ENCODE peak calls at places on chromosomes 3 and 15, in ten cellular contexts. One of them, this sample, is unnamed.

GRCh38 chr15:74168673-74169274 is 4.7 kb upstream of the ISLR start:
- DNase-seq in tibial artery: no peak
- DNase-seq in mammary epithelial cell: no peak
- DNase-seq in keratinocyte: no peak
- DNase-seq in DND-41: no peak
- DNase-seq in CD8-positive, alpha-beta T cell: no peak
- DNase-seq in H9: peak; percentile 19
- DNase-seq in psoas muscle: peak; percentile 28
- DNase-seq in Caco-2: no peak
- DNase-seq in T-helper 17 cell: no peak
- DNase-seq in this sample: no peak

GRCh38 chr3:148075829-148076716 is 621.6 kb upstream of the AGTR1 start:
- DNase-seq in tibial artery: no peak
- DNase-seq in mammary epithelial cell: peak; percentile 33
- DNase-seq in keratinocyte: no peak
- DNase-seq in DND-41: no peak
- DNase-seq in CD8-positive, alpha-beta T cell: no peak
- DNase-seq in H9: peak; percentile 32
- DNase-seq in psoas muscle: no peak
- DNase-seq in Caco-2: peak; percentile 29
- DNase-seq in T-helper 17 cell: no peak
- DNase-seq in this sample: peak; percentile 36

GRCh38 chr3:64666171-64666581 is 21.6 kb downstream of the ADAMTS9 start:
- DNase-seq in tibial artery: no peak
- DNase-seq in mammary epithelial cell: peak; percentile 16
- DNase-seq in keratinocyte: no peak
- DNase-seq in DND-41: no peak
- DNase-seq in CD8-positive, alpha-beta T cell: no peak
- DNase-seq in H9: no peak
- DNase-seq in psoas muscle: no peak
- DNase-seq in Caco-2: peak; percentile 11
- DNase-seq in T-helper 17 cell: no peak
- DNase-seq in this sample: no peak

GRCh38 chr3:197209366-197210260 is 88.8 kb downstream of the DLG1 start:
- DNase-seq in tibial artery: no peak
- DNase-seq in mammary epithelial cell: no peak
- DNase-seq in keratinocyte: no peak
- DNase-seq in DND-41: no peak
- DNase-seq in CD8-positive, alpha-beta T cell: no peak
- DNase-seq in H9: no peak
- DNase-seq in psoas muscle: no peak
- DNase-seq in Caco-2: no peak
- DNase-seq in T-helper 17 cell: no peak
- DNase-seq in this sample: no peak

GRCh38 chr3:21826416-21826815 is 75.4 kb upstream of the ZNF385D start:
- DNase-seq in tibial artery: no peak
- DNase-seq in mammary epithelial cell: no peak
- DNase-seq in keratinocyte: no peak
- DNase-seq in DND-41: no peak
- DNase-seq in CD8-positive, alpha-beta T cell: no peak
- DNase-seq in H9: no peak
- DNase-seq in psoas muscle: no peak
- DNase-seq in Caco-2: no peak
- DNase-seq in T-helper 17 cell: no peak
- DNase-seq in this sample: no peak

GRCh38 chr3:58704745-58705144 is 38.2 kb upstream of the FAM3D start:
- DNase-seq in tibial artery: no peak
- DNase-seq in mammary epithelial cell: peak; percentile 35
- DNase-seq in keratinocyte: no peak
- DNase-seq in DND-41: no peak
- DNase-seq in CD8-positive, alpha-beta T cell: no peak
- DNase-seq in H9: no peak
- DNase-seq in psoas muscle: no peak
- DNase-seq in Caco-2: no peak
- DNase-seq in T-helper 17 cell: no peak
- DNase-seq in this sample: no peak

GRCh38 chr3:106810461-106810733 is 566.8 kb upstream of the CCDC54 start:
- DNase-seq in tibial artery: no peak
- DNase-seq in mammary epithelial cell: no peak
- DNase-seq in keratinocyte: no peak
- DNase-seq in DND-41: no peak
- DNase-seq in CD8-positive, alpha-beta T cell: no peak
- DNase-seq in H9: no peak
- DNase-seq in psoas muscle: no peak
- DNase-seq in Caco-2: no peak
- DNase-seq in T-helper 17 cell: no peak
- DNase-seq in this sample: no peak

GRCh38 chr3:122231781-122232180 is 48.3 kb downstream of the CASR start:
- DNase-seq in tibial artery: no peak
- DNase-seq in mammary epithelial cell: no peak
- DNase-seq in keratinocyte: no peak
- DNase-seq in DND-41: no peak
- DNase-seq in CD8-positive, alpha-beta T cell: no peak
- DNase-seq in H9: no peak
- DNase-seq in psoas muscle: no peak
- DNase-seq in Caco-2: no peak
- DNase-seq in T-helper 17 cell: no peak
- DNase-seq in this sample: no peak

GRCh38 chr15:51758645-51759044 is 7.2 kb downstream of the TMOD2 start:
- DNase-seq in tibial artery: peak; percentile 58
- DNase-seq in mammary epithelial cell: peak; percentile 42
- DNase-seq in keratinocyte: no peak
- DNase-seq in DND-41: no peak
- DNase-seq in CD8-positive, alpha-beta T cell: no peak
- DNase-seq in H9: no peak
- DNase-seq in psoas muscle: peak; percentile 37
- DNase-seq in Caco-2: no peak
- DNase-seq in T-helper 17 cell: no peak
- DNase-seq in this sample: no peak

DNA sequence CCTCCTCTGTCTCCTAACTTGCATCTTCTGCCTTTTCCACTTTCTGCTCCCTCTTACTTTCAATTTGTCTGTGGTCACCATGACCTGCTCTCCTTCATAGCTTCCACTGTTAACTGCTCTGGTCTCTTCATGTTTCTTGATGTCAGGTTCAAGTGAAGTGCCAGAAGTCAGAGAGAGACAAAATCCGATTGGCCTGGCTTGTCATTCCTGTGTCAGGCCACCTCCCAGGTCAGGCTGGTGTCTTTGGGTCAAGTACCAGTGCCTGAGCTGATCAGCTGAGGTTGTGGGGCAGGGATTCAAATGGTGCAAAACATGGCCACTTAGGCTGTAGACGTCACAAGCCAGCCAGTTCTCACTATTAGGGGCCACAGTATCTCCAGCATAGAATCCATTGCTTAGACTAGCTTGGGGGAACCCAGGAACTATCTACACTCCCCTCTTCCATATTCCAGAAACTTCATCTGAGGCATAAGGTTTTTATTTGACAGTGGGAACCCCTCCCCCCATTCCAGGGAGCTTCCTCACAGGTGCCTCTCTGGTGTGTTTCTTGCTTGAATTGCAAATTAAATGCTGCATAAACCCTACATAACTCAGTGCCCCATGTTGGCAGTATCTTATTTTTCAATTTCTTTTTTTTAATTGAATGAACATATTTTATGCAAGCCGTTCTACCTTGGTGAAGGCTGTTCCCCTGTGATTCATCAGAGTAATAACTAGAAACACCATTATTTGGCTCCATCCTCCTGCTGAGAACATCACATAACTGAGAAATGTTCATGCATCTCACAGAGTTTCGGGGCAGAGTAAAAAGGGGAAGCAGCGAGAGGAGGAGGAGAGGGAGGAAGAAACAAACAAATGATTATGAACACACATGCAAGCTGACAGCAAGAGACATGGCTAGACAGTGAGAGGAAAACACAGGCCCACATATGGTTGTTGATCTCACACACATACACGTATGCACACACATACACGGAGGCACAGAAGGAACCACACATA is 175.8 kb downstream of the TLE3 start:
- DNase-seq in tibial artery: no peak
- DNase-seq in mammary epithelial cell: no peak
- DNase-seq in keratinocyte: no peak
- DNase-seq in DND-41: no peak
- DNase-seq in CD8-positive, alpha-beta T cell: no peak
- DNase-seq in H9: peak; percentile 8
- DNase-seq in psoas muscle: no peak
- DNase-seq in Caco-2: no peak
- DNase-seq in T-helper 17 cell: no peak
- DNase-seq in this sample: no peak
- H3K9me3 ChIP-seq in tibial artery: peaks cover 22% of the 10 kb centered on the region
- H3K9me3 ChIP-seq in mammary epithelial cell: peaks cover 2% of the 10 kb centered on the region
- H3K9me3 ChIP-seq in keratinocyte: no peaks in the 10 kb centered on the region
- H3K9me3 ChIP-seq in DND-41: peaks cover 8% of the 10 kb centered on the region
- H3K9me3 ChIP-seq in CD8-positive, alpha-beta T cell: peaks cover 6% of the 10 kb centered on the region
- H3K9me3 ChIP-seq in H9: peaks cover 7% of the 10 kb centered on the region
- H3K9me3 ChIP-seq in psoas muscle: peaks cover 13% of the 10 kb centered on the region
- H3K9me3 ChIP-seq in Caco-2: peaks cover 9% of the 10 kb centered on the region
- H3K9me3 ChIP-seq in T-helper 17 cell: no peaks in the 10 kb centered on the region
- H3K9me3 ChIP-seq in this sample: peaks cover 16% of the 10 kb centered on the region

GRCh38 chr15:85164841-85165466 is 183.3 kb downstream of the PDE8A start:
- DNase-seq in tibial artery: no peak
- DNase-seq in mammary epithelial cell: peak; percentile 13
- DNase-seq in keratinocyte: no peak
- DNase-seq in DND-41: no peak
- DNase-seq in CD8-positive, alpha-beta T cell: no peak
- DNase-seq in H9: no peak
- DNase-seq in psoas muscle: no peak
- DNase-seq in Caco-2: peak; percentile 61
- DNase-seq in T-helper 17 cell: no peak
- DNase-seq in this sample: peak; percentile 2

GRCh38 chr15:85172846-85173490 is 191.3 kb downstream of the PDE8A start:
- DNase-seq in tibial artery: no peak
- DNase-seq in mammary epithelial cell: peak; percentile 37
- DNase-seq in keratinocyte: no peak
- DNase-seq in DND-41: no peak
- DNase-seq in CD8-positive, alpha-beta T cell: no peak
- DNase-seq in H9: no peak
- DNase-seq in psoas muscle: no peak
- DNase-seq in Caco-2: no peak
- DNase-seq in T-helper 17 cell: no peak
- DNase-seq in this sample: no peak

GRCh38 chr15:85171736-85172135 is 190.1 kb downstream of the PDE8A start:
- DNase-seq in tibial artery: no peak
- DNase-seq in mammary epithelial cell: no peak
- DNase-seq in keratinocyte: no peak
- DNase-seq in DND-41: no peak
- DNase-seq in CD8-positive, alpha-beta T cell: no peak
- DNase-seq in H9: no peak
- DNase-seq in psoas muscle: no peak
- DNase-seq in Caco-2: no peak
- DNase-seq in T-helper 17 cell: no peak
- DNase-seq in this sample: no peak

GRCh38 chr15:85167568-85167967 is 185.9 kb downstream of the PDE8A start:
- DNase-seq in tibial artery: no peak
- DNase-seq in mammary epithelial cell: no peak
- DNase-seq in keratinocyte: no peak
- DNase-seq in DND-41: no peak
- DNase-seq in CD8-positive, alpha-beta T cell: no peak
- DNase-seq in H9: no peak
- DNase-seq in psoas muscle: no peak
- DNase-seq in Caco-2: no peak
- DNase-seq in T-helper 17 cell: no peak
- DNase-seq in this sample: no peak

DNA sequence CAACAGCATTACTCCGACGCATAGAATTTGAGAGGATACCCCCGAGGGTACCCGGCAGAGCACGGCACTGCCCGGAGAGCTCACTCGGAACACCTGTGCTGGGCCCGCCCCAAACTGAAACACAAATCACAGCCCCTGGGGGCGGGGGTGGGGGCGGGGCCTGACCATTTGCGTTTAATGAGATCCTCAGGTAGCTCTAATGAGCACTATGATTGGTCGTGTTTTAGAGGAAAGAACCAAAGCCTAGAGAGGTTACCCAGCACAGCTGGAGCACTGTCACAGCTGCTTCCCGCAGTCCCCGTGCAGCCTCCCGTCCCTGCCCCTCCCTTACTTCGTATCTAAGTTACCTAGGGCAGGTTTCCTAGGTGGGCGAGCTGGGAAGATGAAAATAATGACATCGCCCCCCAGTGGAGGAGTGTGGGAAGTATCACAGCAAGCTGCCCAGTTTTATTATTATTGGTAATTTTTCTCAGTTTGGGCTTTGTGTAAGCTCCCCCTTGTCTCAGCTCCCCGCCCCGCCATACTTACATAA is 187.1 kb downstream of the PDE8A start:
- DNase-seq in tibial artery: no peak
- DNase-seq in mammary epithelial cell: peak; percentile 71
- DNase-seq in keratinocyte: no peak
- DNase-seq in DND-41: no peak
- DNase-seq in CD8-positive, alpha-beta T cell: peak; percentile 25
- DNase-seq in H9: peak; percentile 96
- DNase-seq in psoas muscle: no peak
- DNase-seq in Caco-2: peak; percentile 39
- DNase-seq in T-helper 17 cell: peak; percentile 17
- DNase-seq in this sample: peak; percentile 40
- H3K9me3 ChIP-seq in tibial artery: peaks cover 20% of the 10 kb centered on the region
- H3K9me3 ChIP-seq in mammary epithelial cell: peaks cover 24% of the 10 kb centered on the region
- H3K9me3 ChIP-seq in keratinocyte: peaks cover 7% of the 10 kb centered on the region
- H3K9me3 ChIP-seq in DND-41: peaks cover 16% of the 10 kb centered on the region
- H3K9me3 ChIP-seq in CD8-positive, alpha-beta T cell: no peaks in the 10 kb centered on the region
- H3K9me3 ChIP-seq in H9: peaks cover 20% of the 10 kb centered on the region
- H3K9me3 ChIP-seq in psoas muscle: no peaks in the 10 kb centered on the region
- H3K9me3 ChIP-seq in Caco-2: peaks cover 8% of the 10 kb centered on the region
- H3K9me3 ChIP-seq in T-helper 17 cell: peaks cover 2% of the 10 kb centered on the region
- H3K9me3 ChIP-seq in this sample: peaks cover 41% of the 10 kb centered on the region

GRCh38 chr3:127369356-127369935 is 81.6 kb upstream of the PRR20G start:
- DNase-seq in tibial artery: no peak
- DNase-seq in mammary epithelial cell: no peak
- DNase-seq in keratinocyte: no peak
- DNase-seq in DND-41: no peak
- DNase-seq in CD8-positive, alpha-beta T cell: no peak
- DNase-seq in H9: no peak
- DNase-seq in psoas muscle: no peak
- DNase-seq in Caco-2: no peak
- DNase-seq in T-helper 17 cell: no peak
- DNase-seq in this sample: no peak
- H3K9me3 ChIP-seq in tibial artery: no peaks in the 10 kb centered on the region
- H3K9me3 ChIP-seq in mammary epithelial cell: no peaks in the 10 kb centered on the region
- H3K9me3 ChIP-seq in keratinocyte: no peaks in the 10 kb centered on the region
- H3K9me3 ChIP-seq in DND-41: no peaks in the 10 kb centered on the region
- H3K9me3 ChIP-seq in CD8-positive, alpha-beta T cell: no peaks in the 10 kb centered on the region
- H3K9me3 ChIP-seq in H9: no peaks in the 10 kb centered on the region
- H3K9me3 ChIP-seq in psoas muscle: no peaks in the 10 kb centered on the region
- H3K9me3 ChIP-seq in Caco-2: no peaks in the 10 kb centered on the region
- H3K9me3 ChIP-seq in T-helper 17 cell: no peaks in the 10 kb centered on the region
- H3K9me3 ChIP-seq in this sample: no peaks in the 10 kb centered on the region

DNA sequence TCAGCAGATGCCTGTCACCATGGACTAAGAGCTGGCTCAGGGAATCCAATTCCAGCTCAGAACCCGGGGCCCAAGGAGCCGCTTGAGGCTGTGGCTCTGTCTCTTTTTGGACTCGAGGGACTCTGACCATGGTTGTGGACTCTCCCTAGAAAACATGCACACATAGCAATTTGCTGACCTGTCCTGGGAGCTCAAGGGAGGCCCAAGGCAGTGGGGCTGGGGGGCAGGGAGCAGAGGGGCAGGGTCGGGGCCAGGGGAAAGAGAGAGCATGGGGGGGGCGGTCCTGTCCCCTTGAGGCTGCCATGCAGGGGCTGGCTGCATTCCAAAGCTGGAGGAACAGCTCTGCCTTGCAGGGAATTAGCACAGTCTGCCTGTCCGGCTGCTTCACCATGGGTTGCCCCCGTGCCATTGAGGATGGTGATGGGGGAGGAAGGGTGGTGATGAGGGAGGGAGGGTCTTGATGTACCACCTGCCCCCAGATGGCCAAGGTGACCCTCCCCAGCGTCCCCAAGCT is 190.1 kb downstream of the GOLGA6L6 start:
- DNase-seq in tibial artery: no peak
- DNase-seq in mammary epithelial cell: no peak
- DNase-seq in keratinocyte: no peak
- DNase-seq in DND-41: no peak
- DNase-seq in CD8-positive, alpha-beta T cell: no peak
- DNase-seq in H9: peak; percentile 28
- DNase-seq in psoas muscle: peak; percentile 25
- DNase-seq in Caco-2: no peak
- DNase-seq in T-helper 17 cell: no peak
- DNase-seq in this sample: no peak
- H3K9me3 ChIP-seq in tibial artery: peaks cover 4% of the 10 kb centered on the region
- H3K9me3 ChIP-seq in mammary epithelial cell: peaks cover 21% of the 10 kb centered on the region
- H3K9me3 ChIP-seq in keratinocyte: peaks cover 76% of the 10 kb centered on the region
- H3K9me3 ChIP-seq in DND-41: no peaks in the 10 kb centered on the region
- H3K9me3 ChIP-seq in CD8-positive, alpha-beta T cell: no peaks in the 10 kb centered on the region
- H3K9me3 ChIP-seq in H9: peaks cover 100% of the 10 kb centered on the region
- H3K9me3 ChIP-seq in psoas muscle: no peaks in the 10 kb centered on the region
- H3K9me3 ChIP-seq in Caco-2: peaks cover 21% of the 10 kb centered on the region
- H3K9me3 ChIP-seq in T-helper 17 cell: no peaks in the 10 kb centered on the region
- H3K9me3 ChIP-seq in this sample: peaks cover 17% of the 10 kb centered on the region

This sample was measured in NT2/D1.